ENCODE peak calls at places on chromosomes 11 and 22, in nine cellular contexts. X is AG09319; L is brain pericyte; K is activated gamma-delta T cell treated with Interleukin-2 at 50 U/mL for 16 hours; E is right cardiac atrium; I is GM18507; P is left cardiac atrium; S is stimulated activated CD4-positive, alpha-beta T cell treated with anti-CD3 and anti-CD28 coated beads, Interleukin-2, amount 100 ng/mL, for 24 hours; Z is fibroblast of lung. W is an unnamed sample.

GRCh38 chr11:67276821-67277230 is 10.6 kb downstream of the GRK2 start:
- DNase-seq in L (no peak), E (peak; percentile 65), X (no peak), P (peak; percentile 68), Z (peak; percentile 53), I (no peak), S (peak; percentile 67), K (no peak), W (no peak)

GRCh38 chr11:65060913-65061408 is 2.6 kb upstream of the NAALADL1 start:
- DNase-seq in S (no peak), Z (peak; percentile 27), K (no peak), P (no peak), L (no peak), I (no peak), E (no peak), X (no peak), W (no peak)

GRCh38 chr11:75103380-75104026 is 6.8 kb upstream of the OR2AT4 start:
- DNase-seq in L (no peak), E (no peak), Z (peak; percentile 65), S (no peak), X (no peak), K (no peak), I (no peak), P (no peak), W (no peak)

GRCh38 chr11:71269603-71270511 is 17.5 kb upstream of the SHANK2 start:
- DNase-seq in E (no peak), L (no peak), Z (no peak), X (no peak), P (no peak), S (no peak), K (no peak), I (no peak), W (no peak)

GRCh38 chr22:48331691-48332220 is 1495.9 kb downstream of the BRD1 start:
- DNase-seq in K (no peak), I (no peak), L (no peak), S (no peak), E (no peak), P (no peak), Z (no peak), X (no peak), W (no peak)

GRCh38 chr11:45159781-45160365 is 13.4 kb downstream of the PRDM11 start:
- DNase-seq in L (no peak), I (no peak), E (no peak), K (no peak), X (no peak), P (no peak), S (no peak), Z (no peak), W (no peak)

GRCh38 chr22:43094551-43094950 is 5.4 kb upstream of the TTLL1 start:
- DNase-seq in X (no peak), Z (no peak), S (no peak), K (no peak), P (no peak), L (no peak), E (no peak), I (no peak), W (no peak)

GRCh38 chr11:76602431-76602861 is 68.1 kb downstream of the LRRC32 start:
- DNase-seq in S (no peak), Z (peak; percentile 90), I (no peak), E (peak; percentile 83), X (peak; percentile 59), L (no peak), K (no peak), P (peak; percentile 81), W (no peak)

GRCh38 chr11:92867913-92868619 is 101.4 kb upstream of the MTNR1B start:
- DNase-seq in L (no peak), X (no peak), S (no peak), I (no peak), P (no peak), K (no peak), Z (no peak), E (no peak), W (no peak)

GRCh38 chr11:69912911-69913451 is 93.8 kb upstream of the FGF3 start:
- DNase-seq in K (no peak), I (no peak), E (peak; percentile 7), S (peak; percentile 22), L (no peak), P (no peak), Z (peak; percentile 20), X (no peak), W (no peak)

GRCh38 chr11:9057032-9057431 is 34.4 kb downstream of the SCUBE2 start:
- DNase-seq in X (peak; percentile 4), P (no peak), I (no peak), S (no peak), K (no peak), Z (peak; percentile 15), E (no peak), L (peak; percentile 16), W (no peak)

GRCh38 chr11:88086297-88086696 is 88.9 kb downstream of the RAB38 start:
- DNase-seq in E (no peak), I (no peak), K (no peak), S (no peak), X (no peak), L (no peak), P (no peak), Z (no peak), W (no peak)